ENCODE peak calls at places on chromosome 22, in seven cellular contexts. T is left lung, Y is tibial nerve, O is breast epithelium, I is OCI-LY7, B is coronary artery, G is upper lobe of right lung. K is an unnamed sample.

GRCh38 chr22:28015056-28015445 is 96.0 kb upstream of the PITPNB start:
- DNase-seq in O (peak), B (no peak), Y (no peak), I (no peak), G (peak), T (peak), K (no peak)

GRCh38 chr22:21939392-21940319 is 13.0 kb downstream of the PPM1F start:
- DNase-seq in B (no peak), Y (no peak), I (no peak), G (no peak), O (no peak), T (peak), K (no peak)

GRCh38 chr22:38721551-38721950 is 15.8 kb downstream of the GTPBP1 start:
- DNase-seq in I (no peak), B (no peak), T (no peak), G (no peak), O (peak), Y (no peak), K (no peak)

GRCh38 chr22:40035351-40035750 is 40.6 kb downstream of the FAM83F start:
- DNase-seq in Y (no peak), G (no peak), O (peak), B (no peak), I (no peak), T (no peak), K (no peak)

GRCh38 chr22:42994917-42995562 is 19.9 kb downstream of the PACSIN2 start:
- DNase-seq in Y (peak), O (no peak), G (no peak), B (peak), T (peak), I (peak), K (peak)

GRCh38 chr22:40635008-40635939 is 1.2 kb downstream of the MRTFA start:
- DNase-seq in B (no peak), I (no peak), T (no peak), Y (peak), G (no peak), O (no peak), K (no peak)

GRCh38 chr22:37990862-37991261 is 6.5 kb upstream of the SOX10 start:
- DNase-seq in B (no peak), O (no peak), T (no peak), Y (no peak), I (no peak), G (no peak), K (no peak)

GRCh38 chr22:25203082-25203481 is 3.4 kb downstream of the CRYBB3 start:
- DNase-seq in G (no peak), Y (no peak), I (no peak), B (no peak), O (no peak), T (no peak), K (no peak)

GRCh38 chr22:20172038-20172613 is 21.3 kb upstream of the CCDC188 start:
- DNase-seq in O (no peak), B (no peak), T (no peak), Y (no peak), I (no peak), G (no peak), K (no peak)

GRCh38 chr22:35684270-35684700 is 33.4 kb upstream of the APOL5 start:
- DNase-seq in O (no peak), T (no peak), I (peak), G (no peak), Y (peak), B (no peak), K (no peak)

GRCh38 chr22:27718186-27719032 is 83.1 kb downstream of the MN1 start:
- DNase-seq in I (no peak), O (peak), T (peak), B (peak), G (peak), Y (peak), K (no peak)

GRCh38 chr22:48084041-48084748 is 1321.7 kb downstream of the TBC1D22A start:
- DNase-seq in Y (no peak), B (no peak), G (peak), O (no peak), T (peak), I (peak), K (peak)

GRCh38 chr22:20013382-20013871 is 3.2 kb downstream of the ARVCF start:
- DNase-seq in O (no peak), T (peak), G (peak), I (peak), Y (peak), B (no peak), K (no peak)

GRCh38 chr22:43183496-43184263 is 3.3 kb downstream of the TTLL12 start:
- DNase-seq in Y (no peak), B (no peak), T (no peak), I (no peak), O (no peak), G (peak), K (no peak)

GRCh38 chr22:39797528-39798147 is 95.9 kb downstream of the ENTHD1 start:
- DNase-seq in T (no peak), Y (no peak), G (no peak), I (no peak), B (no peak), O (no peak), K (no peak)

GRCh38 chr22:46538816-46539163 is 1.4 kb upstream of the CELSR1 start:
- DNase-seq in I (no peak), O (no peak), T (peak), G (peak), B (no peak), Y (no peak), K (no peak)

GRCh38 chr22:46537221-46537945 is at the start of gene CELSR1:
- DNase-seq in G (peak), B (no peak), Y (no peak), I (no peak), T (peak), O (no peak), K (no peak)

GRCh38 chr22:46539169-46539568 is 1.7 kb upstream of the CELSR1 start:
- DNase-seq in B (no peak), Y (no peak), T (peak), I (no peak), O (no peak), G (peak), K (no peak)

GRCh38 chr22:46536559-46537220 is 730 bp downstream of the CELSR1 start:
- DNase-seq in B (no peak), I (no peak), O (no peak), T (no peak), G (no peak), Y (no peak), K (no peak)

GRCh38 chr22:46537946-46538815 is 761 bp upstream of the CELSR1 start:
- DNase-seq in B (no peak), T (no peak), O (no peak), G (peak), Y (no peak), I (no peak), K (no peak)
- TF ChIP-seq CTCF in B (no peak), T (no peak), O (no peak), G (peak), Y (no peak), I (no peak), K (no peak)

DNA sequence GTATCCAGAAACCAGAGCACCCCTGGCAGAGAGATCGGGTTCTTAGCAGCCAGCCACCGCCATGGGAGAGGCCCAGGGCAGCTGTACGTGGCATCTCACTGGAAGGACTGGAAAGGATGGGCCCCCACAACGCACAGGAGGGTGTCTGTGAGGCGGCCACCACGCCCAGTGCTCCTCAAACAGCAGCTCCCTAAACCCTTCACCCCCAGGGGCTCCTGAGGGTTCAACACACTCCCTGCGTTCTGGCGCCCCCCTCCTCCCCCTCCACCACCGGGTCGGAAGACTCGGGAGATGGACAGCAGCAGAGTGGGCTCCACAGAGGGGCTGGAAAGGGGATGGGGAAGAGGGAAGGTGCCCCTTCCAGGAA is 1.1 kb downstream of the MAPK12 start:
- DNase-seq in B (no peak), O (no peak), G (no peak), T (no peak), I (no peak), Y (no peak), K (no peak)
- H3K4me3 ChIP-seq in B (peak), O (peak), G (peak), T (peak), I (peak), Y (peak), K (peak)

DNA sequence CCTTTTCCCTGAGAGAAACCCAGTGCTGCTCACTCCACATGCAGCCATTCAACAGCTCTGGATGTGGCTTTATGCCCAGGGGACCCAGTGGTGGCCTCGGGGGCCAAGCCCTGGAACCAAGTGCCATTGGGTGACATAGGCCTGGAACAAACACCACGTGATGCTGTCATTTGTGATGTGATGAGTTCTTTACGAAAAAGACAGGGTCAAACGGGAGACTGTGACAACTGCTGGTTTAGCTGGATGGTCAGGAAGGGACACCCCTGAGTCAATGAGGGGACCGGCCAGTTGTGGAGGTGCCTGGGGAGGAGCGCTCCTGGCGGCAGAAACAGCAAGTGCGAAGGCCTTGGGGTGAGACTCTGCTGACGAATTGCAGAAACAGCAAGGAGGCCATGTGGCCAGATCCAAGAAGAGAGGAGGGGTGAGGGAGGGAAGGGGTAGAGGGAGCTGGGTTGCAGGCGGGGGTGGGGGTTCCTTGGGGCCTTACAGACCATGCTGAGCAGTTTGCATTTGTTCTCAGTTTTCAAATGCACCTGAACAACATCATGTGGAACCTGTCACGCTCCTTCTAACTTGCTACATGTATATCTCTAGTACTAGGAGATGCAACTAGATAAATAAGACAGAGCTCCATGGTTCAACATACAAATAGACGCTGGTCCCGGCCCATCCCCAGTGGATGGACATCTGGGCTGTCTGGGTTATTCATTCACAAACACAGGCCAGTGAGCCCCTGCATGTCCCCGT is 56.1 kb downstream of the IGLL5 start:
- DNase-seq in I (peak), Y (no peak), O (peak), T (peak), B (peak), G (peak), K (peak)
- TF ChIP-seq CTCF in I (peak), Y (no peak), O (no peak), T (no peak), B (no peak), G (no peak), K (peak)

DNA sequence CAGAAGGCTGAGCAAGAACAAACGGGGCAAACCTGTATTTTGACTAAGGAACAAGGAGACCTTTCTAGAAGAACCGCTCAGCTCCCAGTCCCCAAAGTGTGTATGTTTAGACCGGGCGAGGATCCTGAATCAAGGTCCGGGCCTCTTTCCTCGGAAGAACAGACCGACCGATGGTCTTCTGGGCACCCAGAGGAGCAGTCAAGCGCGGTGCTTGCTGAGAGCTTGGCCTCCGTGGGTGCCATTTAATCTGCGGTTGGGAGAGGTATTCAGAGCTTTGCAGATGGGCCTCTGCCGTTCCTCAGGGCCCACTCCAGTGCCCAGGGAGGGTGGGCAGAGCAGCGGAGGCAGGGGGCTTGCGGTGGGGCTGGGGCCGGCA is 26.5 kb upstream of the ATXN10 start:
- DNase-seq in G (no peak), B (no peak), T (no peak), Y (no peak), I (no peak), O (no peak), K (no peak)
- H3K4me3 ChIP-seq in G (no peak), B (peak), T (no peak), Y (no peak), I (no peak), O (peak), K (no peak)

GRCh38 chr22:32123657-32124056 is 35.4 kb downstream of the C22orf42 start:
- DNase-seq in G (no peak), Y (no peak), I (no peak), T (no peak), O (no peak), B (no peak), K (no peak)
- TF ChIP-seq CTCF in G (no peak), Y (no peak), I (no peak), T (no peak), O (no peak), B (no peak), K (peak)

GRCh38 chr22:29480512-29481264 is 670 bp downstream of the NEFH start:
- DNase-seq in B (no peak), I (no peak), T (no peak), G (peak), Y (no peak), O (no peak), K (peak)

GRCh38 chr22:29480262-29480511 is 169 bp downstream of the NEFH start:
- DNase-seq in Y (no peak), O (no peak), I (no peak), B (no peak), G (no peak), T (no peak), K (no peak)

GRCh38 chr22:29482726-29483125 is 2.7 kb downstream of the NEFH start:
- DNase-seq in Y (no peak), I (no peak), B (no peak), G (no peak), O (no peak), T (no peak), K (no peak)

GRCh38 chr22:29482253-29482652 is 2.2 kb downstream of the NEFH start:
- DNase-seq in B (no peak), Y (no peak), T (no peak), G (no peak), I (no peak), O (no peak), K (no peak)

GRCh38 chr22:29481265-29482000 is 1.4 kb downstream of the NEFH start:
- DNase-seq in G (no peak), I (no peak), O (no peak), Y (no peak), B (no peak), T (no peak), K (no peak)
- H3K4me3 ChIP-seq in G (peak), I (no peak), O (peak), Y (peak), B (peak), T (peak), K (no peak)

GRCh38 chr22:46655861-46656608 is 35.8 kb downstream of the GRAMD4 start:
- DNase-seq in O (no peak), Y (no peak), I (no peak), G (no peak), T (no peak), B (no peak), K (no peak)
- TF ChIP-seq CTCF in O (no peak), Y (no peak), I (no peak), G (no peak), T (no peak), B (no peak), K (no peak)

GRCh38 chr22:36914383-36914752 is 940 bp downstream of the CSF2RB start:
- DNase-seq in O (no peak), G (no peak), T (no peak), Y (no peak), B (no peak), I (peak), K (no peak)

GRCh38 chr22:36916034-36916433 is 2.6 kb downstream of the CSF2RB start:
- DNase-seq in T (no peak), Y (no peak), I (no peak), B (no peak), O (no peak), G (no peak), K (no peak)

GRCh38 chr22:36911887-36912661 is 1.4 kb upstream of the CSF2RB start:
- DNase-seq in Y (no peak), T (no peak), I (no peak), O (no peak), B (no peak), G (no peak), K (no peak)

GRCh38 chr22:36912694-36913430 is 566 bp upstream of the CSF2RB start:
- DNase-seq in B (no peak), T (no peak), I (no peak), G (no peak), O (no peak), Y (no peak), K (no peak)

DNA sequence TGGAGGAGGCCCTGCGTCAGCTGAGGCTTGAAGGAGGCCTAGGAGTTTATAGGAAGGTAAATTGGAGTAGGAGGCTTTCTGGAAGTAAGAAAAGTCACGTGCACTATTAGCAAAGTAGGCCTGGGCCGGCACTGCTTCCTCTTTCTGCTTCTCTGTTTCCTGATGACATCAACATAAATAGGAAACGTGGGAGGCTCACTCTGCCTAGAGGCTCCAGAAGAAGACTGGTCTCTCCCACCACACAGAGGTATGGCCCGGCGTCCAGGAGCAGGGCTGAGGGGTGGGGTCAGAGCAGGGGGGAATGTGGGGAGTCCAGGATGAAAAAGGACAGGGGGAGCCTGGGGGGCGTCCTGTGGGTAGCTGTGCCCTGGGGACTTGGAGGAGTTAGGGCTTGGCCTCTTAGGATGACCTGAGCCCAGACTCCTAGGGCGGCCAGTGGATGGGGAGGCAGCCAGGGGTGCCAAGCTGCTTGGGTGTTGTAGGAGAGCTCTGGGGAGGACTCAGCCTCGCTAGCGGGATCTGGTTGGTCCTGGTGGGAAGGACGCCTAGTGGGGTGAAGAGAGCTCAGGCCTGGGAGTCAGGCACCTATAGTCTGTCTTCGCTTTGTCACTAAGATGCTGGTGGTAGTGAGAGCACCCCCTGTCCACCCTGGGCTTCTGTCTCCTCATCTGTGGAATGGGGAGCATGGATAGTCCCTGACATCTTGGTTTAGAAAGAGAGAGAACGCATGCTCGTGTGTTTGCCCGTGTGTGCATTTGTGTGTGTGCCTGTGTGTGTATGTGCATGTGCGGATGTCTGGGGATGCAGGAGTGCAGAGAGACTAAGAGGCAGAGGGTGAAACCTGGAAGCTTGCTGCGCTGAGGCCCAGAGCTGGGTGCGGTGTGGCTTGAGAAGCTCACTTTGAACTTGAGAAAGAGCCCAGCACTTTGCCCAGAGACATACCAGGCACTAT is at the start of gene CSF2RB:
- DNase-seq in I (peak), Y (peak), O (no peak), T (peak), G (peak), B (no peak), K (peak)
- H3K4me3 ChIP-seq in I (peak), Y (peak), O (peak), T (peak), G (peak), B (peak), K (peak)

K was measured in GM06990.